ENCODE peak calls at places on chromosomes 11 and 22, in four cellular contexts. Q is left ventricle myocardium inferior, M is right lobe of liver, P is mesenchymal stem cell. I is an unnamed sample.

GRCh38 chr11:87477321-87477720 is 439.6 kb downstream of the TMEM135 start:
- DNase-seq in Q (no peak), M (no peak), P (no peak), I (no peak)

GRCh38 chr11:48063424-48063978 is 83.1 kb downstream of the PTPRJ start:
- DNase-seq in Q (no peak), M (no peak), P (peak), I (no peak)

GRCh38 chr22:47015589-47016178 is 253.2 kb downstream of the TBC1D22A start:
- DNase-seq in Q (no peak), M (no peak), P (no peak), I (no peak)

GRCh38 chr11:115941481-115941993 is 437.3 kb upstream of the CADM1 start:
- DNase-seq in Q (peak), M (peak), P (peak), I (peak)

GRCh38 chr11:75667831-75668507 is 869 bp downstream of the MAP6 start:
- DNase-seq in Q (peak), M (peak), P (no peak), I (peak)

GRCh38 chr22:17734197-17734596 is 40.1 kb downstream of the BID start:
- DNase-seq in Q (no peak), M (no peak), P (peak), I (no peak)

GRCh38 chr22:49411236-49411635 is 416.4 kb downstream of the BRD1 start:
- DNase-seq in Q (no peak), M (no peak), P (no peak), I (no peak)

GRCh38 chr11:67117667-67118058 is 1.4 kb upstream of the KDM2A start:
- DNase-seq in Q (peak), M (peak), P (no peak), I (peak)

GRCh38 chr11:61960532-61960931 is 6.9 kb downstream of the FTH1 start:
- DNase-seq in Q (no peak), M (peak), P (no peak), I (no peak)
- H3K27ac ChIP-seq in Q (peak), M (no peak), P (no peak), I (no peak)

DNA sequence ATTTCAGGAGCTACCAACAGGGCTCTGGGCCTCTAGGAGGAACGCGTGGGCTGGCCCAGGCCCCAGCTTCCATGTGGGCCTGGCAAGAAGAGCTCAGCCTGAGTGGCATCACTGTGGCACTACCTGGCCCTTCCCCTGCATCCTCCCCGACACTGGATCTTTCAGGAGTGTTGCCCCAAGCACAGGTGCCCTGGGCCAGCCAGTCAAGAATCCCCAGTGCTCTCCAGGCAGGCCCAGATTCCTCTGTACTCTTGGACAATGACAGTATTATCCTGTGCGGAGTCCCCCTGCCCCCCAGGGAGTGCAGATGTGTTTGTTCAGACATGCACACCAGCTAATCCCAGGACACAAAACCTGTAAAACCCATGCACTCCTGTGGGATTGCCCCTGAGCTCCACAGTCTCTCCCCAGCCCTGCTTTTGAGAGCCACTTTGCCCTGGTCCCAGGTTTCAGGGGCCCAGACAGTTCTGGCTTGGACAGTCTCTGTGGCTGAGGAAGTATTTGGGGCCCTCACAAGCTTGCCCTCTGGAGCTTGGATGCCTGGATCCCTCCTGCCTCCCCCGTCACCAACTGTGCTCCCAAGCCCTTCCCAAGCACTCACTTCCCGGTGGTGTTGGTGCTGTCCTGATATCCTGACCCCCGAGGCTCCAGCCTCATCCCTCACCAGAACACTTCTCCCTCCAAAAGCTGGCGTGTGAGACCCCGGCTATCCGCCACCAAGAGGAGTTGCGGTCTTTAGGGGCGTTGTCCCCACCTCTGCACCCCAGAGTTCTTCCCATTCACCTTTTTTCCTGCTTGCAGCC is 39.9 kb downstream of the KCNC1 start:
- DNase-seq in Q (no peak), M (no peak), P (no peak), I (no peak)
- H3K4me3 ChIP-seq in Q (no peak), M (no peak), P (no peak), I (no peak)

GRCh38 chr22:29623553-29624169 is 20.2 kb downstream of the NF2 start:
- DNase-seq in Q (no peak), M (no peak), P (no peak), I (no peak)
- H3K27ac ChIP-seq in Q (no peak), M (no peak), P (peak), I (peak)

GRCh38 chr11:45659031-45659817 is 6.2 kb downstream of the CHST1 start:
- DNase-seq in Q (no peak), M (no peak), P (no peak), I (no peak)
- H3K4me3 ChIP-seq in Q (peak), M (no peak), P (no peak), I (no peak)

GRCh38 chr22:24400037-24400725 is 27.2 kb upstream of the ADORA2A start:
- DNase-seq in Q (no peak), M (no peak), P (no peak), I (no peak)
- H3K27ac ChIP-seq in Q (peak), M (no peak), P (no peak), I (no peak)

DNA sequence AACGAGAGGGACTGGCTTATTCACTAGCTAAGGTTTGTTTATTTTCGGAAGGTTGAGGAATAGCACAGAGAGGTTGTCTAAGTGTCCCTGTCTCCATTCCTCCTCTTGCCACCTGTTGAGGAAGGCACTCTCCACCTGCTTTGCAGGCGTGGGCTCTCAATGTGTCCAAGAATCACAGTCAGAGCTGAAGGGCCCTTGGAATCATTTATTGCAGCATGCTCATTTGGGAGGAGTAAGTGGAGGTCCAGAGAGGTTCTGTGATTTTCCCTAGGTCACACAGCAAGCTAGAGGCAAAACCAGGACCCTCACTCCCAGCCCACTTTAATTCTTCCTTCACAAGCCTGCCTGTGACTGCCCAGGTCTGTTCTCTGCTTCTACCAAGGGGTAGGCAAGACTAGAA is 21.3 kb downstream of the ZBTB16 start:
- DNase-seq in Q (no peak), M (no peak), P (no peak), I (no peak)
- H3K4me3 ChIP-seq in Q (peak), M (no peak), P (no peak), I (no peak)

GRCh38 chr11:56716379-56716854 is 17.5 kb downstream of the OR9G1 start:
- DNase-seq in Q (no peak), M (no peak), P (no peak), I (no peak)
- H3K27ac ChIP-seq in Q (no peak), M (no peak), P (no peak), I (no peak)

I was measured in lower lobe of right lung.